ENCODE peak calls at places on chromosomes 11 and 22, in nine cellular contexts. One of them, this sample, is unnamed.

GRCh38 chr11:8384199-8384821 is 120.6 kb upstream of the LMO1 start:
- DNase-seq in activated gamma-delta T cell treated with Interleukin-2 at 50 U/mL for 16 hours: no peak
- DNase-seq in NCI-H69: no peak
- DNase-seq in activated T-helper 1 cell treated with anti-CD3 and anti-CD28 coated beads, Interleukin-12 subunit alpha, Interleukin-12 subunit beta, Interleukin-2, Interleukin-4 antibody, amounts not matched to agents 30 ng/mL and 10 ng/mL and 1 ng/mL, durations not matched to agents 14 hours and 24 hours and 36 hours: no peak
- DNase-seq in naive thymus-derived CD8-positive, alpha-beta T cell: no peak
- DNase-seq in cardiac muscle cell: peak
- DNase-seq in KG1: no peak
- DNase-seq in activated CD8-positive, alpha-beta memory T cell treated with anti-CD3 and anti-CD28 coated beads, Interleukin-2, amount 50 U/mL, for 4 hours: no peak
- DNase-seq in SW 1271: no peak
- DNase-seq in this sample: peak

GRCh38 chr22:38618682-38619081 is 37.5 kb downstream of the FAM227A start:
- DNase-seq in activated gamma-delta T cell treated with Interleukin-2 at 50 U/mL for 16 hours: no peak
- DNase-seq in NCI-H69: no peak
- DNase-seq in activated T-helper 1 cell treated with anti-CD3 and anti-CD28 coated beads, Interleukin-12 subunit alpha, Interleukin-12 subunit beta, Interleukin-2, Interleukin-4 antibody, amounts not matched to agents 30 ng/mL and 10 ng/mL and 1 ng/mL, durations not matched to agents 14 hours and 24 hours and 36 hours: no peak
- DNase-seq in naive thymus-derived CD8-positive, alpha-beta T cell: no peak
- DNase-seq in cardiac muscle cell: no peak
- DNase-seq in KG1: no peak
- DNase-seq in activated CD8-positive, alpha-beta memory T cell treated with anti-CD3 and anti-CD28 coated beads, Interleukin-2, amount 50 U/mL, for 4 hours: no peak
- DNase-seq in SW 1271: no peak
- DNase-seq in this sample: no peak

GRCh38 chr11:121886005-121886739 is 229.8 kb downstream of the BLID start:
- DNase-seq in activated gamma-delta T cell treated with Interleukin-2 at 50 U/mL for 16 hours: no peak
- DNase-seq in NCI-H69: peak
- DNase-seq in activated T-helper 1 cell treated with anti-CD3 and anti-CD28 coated beads, Interleukin-12 subunit alpha, Interleukin-12 subunit beta, Interleukin-2, Interleukin-4 antibody, amounts not matched to agents 30 ng/mL and 10 ng/mL and 1 ng/mL, durations not matched to agents 14 hours and 24 hours and 36 hours: no peak
- DNase-seq in naive thymus-derived CD8-positive, alpha-beta T cell: no peak
- DNase-seq in cardiac muscle cell: peak
- DNase-seq in KG1: no peak
- DNase-seq in activated CD8-positive, alpha-beta memory T cell treated with anti-CD3 and anti-CD28 coated beads, Interleukin-2, amount 50 U/mL, for 4 hours: no peak
- DNase-seq in SW 1271: no peak
- DNase-seq in this sample: peak

GRCh38 chr22:37640591-37641250 is 1.3 kb downstream of the SH3BP1 start:
- DNase-seq in activated gamma-delta T cell treated with Interleukin-2 at 50 U/mL for 16 hours: no peak
- DNase-seq in NCI-H69: no peak
- DNase-seq in activated T-helper 1 cell treated with anti-CD3 and anti-CD28 coated beads, Interleukin-12 subunit alpha, Interleukin-12 subunit beta, Interleukin-2, Interleukin-4 antibody, amounts not matched to agents 30 ng/mL and 10 ng/mL and 1 ng/mL, durations not matched to agents 14 hours and 24 hours and 36 hours: no peak
- DNase-seq in naive thymus-derived CD8-positive, alpha-beta T cell: no peak
- DNase-seq in cardiac muscle cell: no peak
- DNase-seq in KG1: no peak
- DNase-seq in activated CD8-positive, alpha-beta memory T cell treated with anti-CD3 and anti-CD28 coated beads, Interleukin-2, amount 50 U/mL, for 4 hours: no peak
- DNase-seq in SW 1271: no peak
- DNase-seq in this sample: no peak

GRCh38 chr22:40258463-40259046 is 80.8 kb downstream of the TNRC6B start:
- DNase-seq in activated gamma-delta T cell treated with Interleukin-2 at 50 U/mL for 16 hours: no peak
- DNase-seq in NCI-H69: no peak
- DNase-seq in activated T-helper 1 cell treated with anti-CD3 and anti-CD28 coated beads, Interleukin-12 subunit alpha, Interleukin-12 subunit beta, Interleukin-2, Interleukin-4 antibody, amounts not matched to agents 30 ng/mL and 10 ng/mL and 1 ng/mL, durations not matched to agents 14 hours and 24 hours and 36 hours: no peak
- DNase-seq in naive thymus-derived CD8-positive, alpha-beta T cell: no peak
- DNase-seq in cardiac muscle cell: no peak
- DNase-seq in KG1: no peak
- DNase-seq in activated CD8-positive, alpha-beta memory T cell treated with anti-CD3 and anti-CD28 coated beads, Interleukin-2, amount 50 U/mL, for 4 hours: no peak
- DNase-seq in SW 1271: no peak
- DNase-seq in this sample: no peak

GRCh38 chr11:125457814-125458343 is 38.2 kb downstream of the FEZ1 start:
- DNase-seq in activated gamma-delta T cell treated with Interleukin-2 at 50 U/mL for 16 hours: no peak
- DNase-seq in NCI-H69: no peak
- DNase-seq in activated T-helper 1 cell treated with anti-CD3 and anti-CD28 coated beads, Interleukin-12 subunit alpha, Interleukin-12 subunit beta, Interleukin-2, Interleukin-4 antibody, amounts not matched to agents 30 ng/mL and 10 ng/mL and 1 ng/mL, durations not matched to agents 14 hours and 24 hours and 36 hours: no peak
- DNase-seq in naive thymus-derived CD8-positive, alpha-beta T cell: no peak
- DNase-seq in cardiac muscle cell: peak
- DNase-seq in KG1: no peak
- DNase-seq in activated CD8-positive, alpha-beta memory T cell treated with anti-CD3 and anti-CD28 coated beads, Interleukin-2, amount 50 U/mL, for 4 hours: no peak
- DNase-seq in SW 1271: no peak
- DNase-seq in this sample: peak

GRCh38 chr11:35554491-35555237 is 29.2 kb upstream of the PAMR1 start:
- DNase-seq in activated gamma-delta T cell treated with Interleukin-2 at 50 U/mL for 16 hours: no peak
- DNase-seq in NCI-H69: peak
- DNase-seq in activated T-helper 1 cell treated with anti-CD3 and anti-CD28 coated beads, Interleukin-12 subunit alpha, Interleukin-12 subunit beta, Interleukin-2, Interleukin-4 antibody, amounts not matched to agents 30 ng/mL and 10 ng/mL and 1 ng/mL, durations not matched to agents 14 hours and 24 hours and 36 hours: no peak
- DNase-seq in naive thymus-derived CD8-positive, alpha-beta T cell: no peak
- DNase-seq in cardiac muscle cell: no peak
- DNase-seq in KG1: no peak
- DNase-seq in activated CD8-positive, alpha-beta memory T cell treated with anti-CD3 and anti-CD28 coated beads, Interleukin-2, amount 50 U/mL, for 4 hours: no peak
- DNase-seq in SW 1271: no peak
- DNase-seq in this sample: no peak

GRCh38 chr11:3840870-3841425 is at the start of gene RHOG:
- DNase-seq in activated gamma-delta T cell treated with Interleukin-2 at 50 U/mL for 16 hours: peak
- DNase-seq in NCI-H69: peak
- DNase-seq in activated T-helper 1 cell treated with anti-CD3 and anti-CD28 coated beads, Interleukin-12 subunit alpha, Interleukin-12 subunit beta, Interleukin-2, Interleukin-4 antibody, amounts not matched to agents 30 ng/mL and 10 ng/mL and 1 ng/mL, durations not matched to agents 14 hours and 24 hours and 36 hours: peak
- DNase-seq in naive thymus-derived CD8-positive, alpha-beta T cell: no peak
- DNase-seq in cardiac muscle cell: peak
- DNase-seq in KG1: peak
- DNase-seq in activated CD8-positive, alpha-beta memory T cell treated with anti-CD3 and anti-CD28 coated beads, Interleukin-2, amount 50 U/mL, for 4 hours: peak
- DNase-seq in SW 1271: peak
- DNase-seq in this sample: peak

GRCh38 chr11:86463955-86464354 is 89.3 kb downstream of the CCDC81 start:
- DNase-seq in activated gamma-delta T cell treated with Interleukin-2 at 50 U/mL for 16 hours: no peak
- DNase-seq in NCI-H69: no peak
- DNase-seq in activated T-helper 1 cell treated with anti-CD3 and anti-CD28 coated beads, Interleukin-12 subunit alpha, Interleukin-12 subunit beta, Interleukin-2, Interleukin-4 antibody, amounts not matched to agents 30 ng/mL and 10 ng/mL and 1 ng/mL, durations not matched to agents 14 hours and 24 hours and 36 hours: no peak
- DNase-seq in naive thymus-derived CD8-positive, alpha-beta T cell: no peak
- DNase-seq in cardiac muscle cell: no peak
- DNase-seq in KG1: no peak
- DNase-seq in activated CD8-positive, alpha-beta memory T cell treated with anti-CD3 and anti-CD28 coated beads, Interleukin-2, amount 50 U/mL, for 4 hours: no peak
- DNase-seq in SW 1271: no peak
- DNase-seq in this sample: no peak

GRCh38 chr22:49871482-49871881 is 17.8 kb downstream of the ZBED4 start:
- DNase-seq in activated gamma-delta T cell treated with Interleukin-2 at 50 U/mL for 16 hours: no peak
- DNase-seq in NCI-H69: no peak
- DNase-seq in activated T-helper 1 cell treated with anti-CD3 and anti-CD28 coated beads, Interleukin-12 subunit alpha, Interleukin-12 subunit beta, Interleukin-2, Interleukin-4 antibody, amounts not matched to agents 30 ng/mL and 10 ng/mL and 1 ng/mL, durations not matched to agents 14 hours and 24 hours and 36 hours: no peak
- DNase-seq in naive thymus-derived CD8-positive, alpha-beta T cell: no peak
- DNase-seq in cardiac muscle cell: no peak
- DNase-seq in KG1: no peak
- DNase-seq in activated CD8-positive, alpha-beta memory T cell treated with anti-CD3 and anti-CD28 coated beads, Interleukin-2, amount 50 U/mL, for 4 hours: no peak
- DNase-seq in SW 1271: no peak
- DNase-seq in this sample: peak

GRCh38 chr22:42548597-42549328 is 5.0 kb upstream of the SERHL2 start:
- DNase-seq in activated gamma-delta T cell treated with Interleukin-2 at 50 U/mL for 16 hours: no peak
- DNase-seq in NCI-H69: no peak
- DNase-seq in activated T-helper 1 cell treated with anti-CD3 and anti-CD28 coated beads, Interleukin-12 subunit alpha, Interleukin-12 subunit beta, Interleukin-2, Interleukin-4 antibody, amounts not matched to agents 30 ng/mL and 10 ng/mL and 1 ng/mL, durations not matched to agents 14 hours and 24 hours and 36 hours: no peak
- DNase-seq in naive thymus-derived CD8-positive, alpha-beta T cell: no peak
- DNase-seq in cardiac muscle cell: no peak
- DNase-seq in KG1: no peak
- DNase-seq in activated CD8-positive, alpha-beta memory T cell treated with anti-CD3 and anti-CD28 coated beads, Interleukin-2, amount 50 U/mL, for 4 hours: no peak
- DNase-seq in SW 1271: no peak
- DNase-seq in this sample: no peak

GRCh38 chr22:38133331-38133730 is 22.8 kb upstream of the BAIAP2L2 start:
- DNase-seq in activated gamma-delta T cell treated with Interleukin-2 at 50 U/mL for 16 hours: no peak
- DNase-seq in NCI-H69: no peak
- DNase-seq in activated T-helper 1 cell treated with anti-CD3 and anti-CD28 coated beads, Interleukin-12 subunit alpha, Interleukin-12 subunit beta, Interleukin-2, Interleukin-4 antibody, amounts not matched to agents 30 ng/mL and 10 ng/mL and 1 ng/mL, durations not matched to agents 14 hours and 24 hours and 36 hours: no peak
- DNase-seq in naive thymus-derived CD8-positive, alpha-beta T cell: no peak
- DNase-seq in cardiac muscle cell: no peak
- DNase-seq in KG1: no peak
- DNase-seq in activated CD8-positive, alpha-beta memory T cell treated with anti-CD3 and anti-CD28 coated beads, Interleukin-2, amount 50 U/mL, for 4 hours: no peak
- DNase-seq in SW 1271: no peak
- DNase-seq in this sample: no peak

GRCh38 chr11:73463359-73463758 is 87.2 kb downstream of the RELT start:
- DNase-seq in activated gamma-delta T cell treated with Interleukin-2 at 50 U/mL for 16 hours: no peak
- DNase-seq in NCI-H69: no peak
- DNase-seq in activated T-helper 1 cell treated with anti-CD3 and anti-CD28 coated beads, Interleukin-12 subunit alpha, Interleukin-12 subunit beta, Interleukin-2, Interleukin-4 antibody, amounts not matched to agents 30 ng/mL and 10 ng/mL and 1 ng/mL, durations not matched to agents 14 hours and 24 hours and 36 hours: no peak
- DNase-seq in naive thymus-derived CD8-positive, alpha-beta T cell: no peak
- DNase-seq in cardiac muscle cell: no peak
- DNase-seq in KG1: no peak
- DNase-seq in activated CD8-positive, alpha-beta memory T cell treated with anti-CD3 and anti-CD28 coated beads, Interleukin-2, amount 50 U/mL, for 4 hours: no peak
- DNase-seq in SW 1271: no peak
- DNase-seq in this sample: no peak

GRCh38 chr11:2451916-2452694 is 7.3 kb downstream of the KCNQ1 start:
- DNase-seq in activated gamma-delta T cell treated with Interleukin-2 at 50 U/mL for 16 hours: no peak
- DNase-seq in NCI-H69: peak
- DNase-seq in activated T-helper 1 cell treated with anti-CD3 and anti-CD28 coated beads, Interleukin-12 subunit alpha, Interleukin-12 subunit beta, Interleukin-2, Interleukin-4 antibody, amounts not matched to agents 30 ng/mL and 10 ng/mL and 1 ng/mL, durations not matched to agents 14 hours and 24 hours and 36 hours: no peak
- DNase-seq in naive thymus-derived CD8-positive, alpha-beta T cell: no peak
- DNase-seq in cardiac muscle cell: no peak
- DNase-seq in KG1: no peak
- DNase-seq in activated CD8-positive, alpha-beta memory T cell treated with anti-CD3 and anti-CD28 coated beads, Interleukin-2, amount 50 U/mL, for 4 hours: peak
- DNase-seq in SW 1271: no peak
- DNase-seq in this sample: no peak

GRCh38 chr22:49317369-49317768 is 510.3 kb downstream of the BRD1 start:
- DNase-seq in activated gamma-delta T cell treated with Interleukin-2 at 50 U/mL for 16 hours: no peak
- DNase-seq in NCI-H69: peak
- DNase-seq in activated T-helper 1 cell treated with anti-CD3 and anti-CD28 coated beads, Interleukin-12 subunit alpha, Interleukin-12 subunit beta, Interleukin-2, Interleukin-4 antibody, amounts not matched to agents 30 ng/mL and 10 ng/mL and 1 ng/mL, durations not matched to agents 14 hours and 24 hours and 36 hours: no peak
- DNase-seq in naive thymus-derived CD8-positive, alpha-beta T cell: no peak
- DNase-seq in cardiac muscle cell: no peak
- DNase-seq in KG1: no peak
- DNase-seq in activated CD8-positive, alpha-beta memory T cell treated with anti-CD3 and anti-CD28 coated beads, Interleukin-2, amount 50 U/mL, for 4 hours: no peak
- DNase-seq in SW 1271: no peak
- DNase-seq in this sample: no peak

GRCh38 chr22:32799516-32799915 is 2.0 kb upstream of the TIMP3 start:
- DNase-seq in activated gamma-delta T cell treated with Interleukin-2 at 50 U/mL for 16 hours: no peak
- DNase-seq in NCI-H69: no peak
- DNase-seq in activated T-helper 1 cell treated with anti-CD3 and anti-CD28 coated beads, Interleukin-12 subunit alpha, Interleukin-12 subunit beta, Interleukin-2, Interleukin-4 antibody, amounts not matched to agents 30 ng/mL and 10 ng/mL and 1 ng/mL, durations not matched to agents 14 hours and 24 hours and 36 hours: no peak
- DNase-seq in naive thymus-derived CD8-positive, alpha-beta T cell: no peak
- DNase-seq in cardiac muscle cell: no peak
- DNase-seq in KG1: no peak
- DNase-seq in activated CD8-positive, alpha-beta memory T cell treated with anti-CD3 and anti-CD28 coated beads, Interleukin-2, amount 50 U/mL, for 4 hours: no peak
- DNase-seq in SW 1271: no peak
- DNase-seq in this sample: no peak

GRCh38 chr22:41931701-41932269 is 5.2 kb upstream of the TNFRSF13C start:
- DNase-seq in activated gamma-delta T cell treated with Interleukin-2 at 50 U/mL for 16 hours: no peak
- DNase-seq in NCI-H69: peak
- DNase-seq in activated T-helper 1 cell treated with anti-CD3 and anti-CD28 coated beads, Interleukin-12 subunit alpha, Interleukin-12 subunit beta, Interleukin-2, Interleukin-4 antibody, amounts not matched to agents 30 ng/mL and 10 ng/mL and 1 ng/mL, durations not matched to agents 14 hours and 24 hours and 36 hours: no peak
- DNase-seq in naive thymus-derived CD8-positive, alpha-beta T cell: no peak
- DNase-seq in cardiac muscle cell: no peak
- DNase-seq in KG1: no peak
- DNase-seq in activated CD8-positive, alpha-beta memory T cell treated with anti-CD3 and anti-CD28 coated beads, Interleukin-2, amount 50 U/mL, for 4 hours: no peak
- DNase-seq in SW 1271: no peak
- DNase-seq in this sample: no peak

GRCh38 chr11:34331329-34331728 is 26.5 kb downstream of the ABTB2 start:
- DNase-seq in activated gamma-delta T cell treated with Interleukin-2 at 50 U/mL for 16 hours: no peak
- DNase-seq in NCI-H69: peak
- DNase-seq in activated T-helper 1 cell treated with anti-CD3 and anti-CD28 coated beads, Interleukin-12 subunit alpha, Interleukin-12 subunit beta, Interleukin-2, Interleukin-4 antibody, amounts not matched to agents 30 ng/mL and 10 ng/mL and 1 ng/mL, durations not matched to agents 14 hours and 24 hours and 36 hours: no peak
- DNase-seq in naive thymus-derived CD8-positive, alpha-beta T cell: no peak
- DNase-seq in cardiac muscle cell: no peak
- DNase-seq in KG1: no peak
- DNase-seq in activated CD8-positive, alpha-beta memory T cell treated with anti-CD3 and anti-CD28 coated beads, Interleukin-2, amount 50 U/mL, for 4 hours: no peak
- DNase-seq in SW 1271: no peak
- DNase-seq in this sample: no peak

GRCh38 chr11:92948116-92948515 is 21.3 kb upstream of the MTNR1B start:
- DNase-seq in activated gamma-delta T cell treated with Interleukin-2 at 50 U/mL for 16 hours: no peak
- DNase-seq in NCI-H69: peak
- DNase-seq in activated T-helper 1 cell treated with anti-CD3 and anti-CD28 coated beads, Interleukin-12 subunit alpha, Interleukin-12 subunit beta, Interleukin-2, Interleukin-4 antibody, amounts not matched to agents 30 ng/mL and 10 ng/mL and 1 ng/mL, durations not matched to agents 14 hours and 24 hours and 36 hours: no peak
- DNase-seq in naive thymus-derived CD8-positive, alpha-beta T cell: no peak
- DNase-seq in cardiac muscle cell: no peak
- DNase-seq in KG1: no peak
- DNase-seq in activated CD8-positive, alpha-beta memory T cell treated with anti-CD3 and anti-CD28 coated beads, Interleukin-2, amount 50 U/mL, for 4 hours: no peak
- DNase-seq in SW 1271: no peak
- DNase-seq in this sample: no peak

GRCh38 chr22:39081557-39081956 is 4.5 kb downstream of the APOBEC3G start:
- DNase-seq in activated gamma-delta T cell treated with Interleukin-2 at 50 U/mL for 16 hours: no peak
- DNase-seq in NCI-H69: no peak
- DNase-seq in activated T-helper 1 cell treated with anti-CD3 and anti-CD28 coated beads, Interleukin-12 subunit alpha, Interleukin-12 subunit beta, Interleukin-2, Interleukin-4 antibody, amounts not matched to agents 30 ng/mL and 10 ng/mL and 1 ng/mL, durations not matched to agents 14 hours and 24 hours and 36 hours: no peak
- DNase-seq in naive thymus-derived CD8-positive, alpha-beta T cell: no peak
- DNase-seq in cardiac muscle cell: no peak
- DNase-seq in KG1: no peak
- DNase-seq in activated CD8-positive, alpha-beta memory T cell treated with anti-CD3 and anti-CD28 coated beads, Interleukin-2, amount 50 U/mL, for 4 hours: no peak
- DNase-seq in SW 1271: no peak
- DNase-seq in this sample: no peak

GRCh38 chr11:35766651-35767050 is 104.1 kb downstream of the TRIM44 start:
- DNase-seq in activated gamma-delta T cell treated with Interleukin-2 at 50 U/mL for 16 hours: no peak
- DNase-seq in NCI-H69: no peak
- DNase-seq in activated T-helper 1 cell treated with anti-CD3 and anti-CD28 coated beads, Interleukin-12 subunit alpha, Interleukin-12 subunit beta, Interleukin-2, Interleukin-4 antibody, amounts not matched to agents 30 ng/mL and 10 ng/mL and 1 ng/mL, durations not matched to agents 14 hours and 24 hours and 36 hours: no peak
- DNase-seq in naive thymus-derived CD8-positive, alpha-beta T cell: no peak
- DNase-seq in cardiac muscle cell: no peak
- DNase-seq in KG1: no peak
- DNase-seq in activated CD8-positive, alpha-beta memory T cell treated with anti-CD3 and anti-CD28 coated beads, Interleukin-2, amount 50 U/mL, for 4 hours: no peak
- DNase-seq in SW 1271: no peak
- DNase-seq in this sample: no peak

GRCh38 chr22:23289851-23290724 is 109.8 kb downstream of the BCR start:
- DNase-seq in activated gamma-delta T cell treated with Interleukin-2 at 50 U/mL for 16 hours: peak
- DNase-seq in NCI-H69: peak
- DNase-seq in activated T-helper 1 cell treated with anti-CD3 and anti-CD28 coated beads, Interleukin-12 subunit alpha, Interleukin-12 subunit beta, Interleukin-2, Interleukin-4 antibody, amounts not matched to agents 30 ng/mL and 10 ng/mL and 1 ng/mL, durations not matched to agents 14 hours and 24 hours and 36 hours: peak
- DNase-seq in naive thymus-derived CD8-positive, alpha-beta T cell: peak
- DNase-seq in cardiac muscle cell: peak
- DNase-seq in KG1: peak
- DNase-seq in activated CD8-positive, alpha-beta memory T cell treated with anti-CD3 and anti-CD28 coated beads, Interleukin-2, amount 50 U/mL, for 4 hours: peak
- DNase-seq in SW 1271: no peak
- DNase-seq in this sample: peak

GRCh38 chr11:34869425-34869824 is 46.8 kb downstream of the APIP start:
- DNase-seq in activated gamma-delta T cell treated with Interleukin-2 at 50 U/mL for 16 hours: no peak
- DNase-seq in NCI-H69: peak
- DNase-seq in activated T-helper 1 cell treated with anti-CD3 and anti-CD28 coated beads, Interleukin-12 subunit alpha, Interleukin-12 subunit beta, Interleukin-2, Interleukin-4 antibody, amounts not matched to agents 30 ng/mL and 10 ng/mL and 1 ng/mL, durations not matched to agents 14 hours and 24 hours and 36 hours: no peak
- DNase-seq in naive thymus-derived CD8-positive, alpha-beta T cell: no peak
- DNase-seq in cardiac muscle cell: no peak
- DNase-seq in KG1: no peak
- DNase-seq in activated CD8-positive, alpha-beta memory T cell treated with anti-CD3 and anti-CD28 coated beads, Interleukin-2, amount 50 U/mL, for 4 hours: no peak
- DNase-seq in SW 1271: no peak
- DNase-seq in this sample: no peak

This sample was measured in testis.